ENCODE peak calls at places on chromosomes 7 and 10, in eight cellular contexts. One of them, this sample, is unnamed.
A peak's percentile ranks its signal among the peaks of the same experiment; 100 is the strongest.

GRCh38 chr7:131945313-131945831 is 388.9 kb upstream of the PODXL start:
- DNase-seq in kidney: peak; percentile 78
- DNase-seq in psoas muscle: peak; percentile 52
- DNase-seq in activated naive CD4-positive, alpha-beta T cell treated with anti-CD3 and anti-CD28 coated beads, Interleukin-2, amount 10 ng/mL, durations not matched to agents 7 days and 5 days: peak; percentile 61
- DNase-seq in suprapubic skin: peak; percentile 80
- DNase-seq in fibroblast of pulmonary artery: peak; percentile 29
- DNase-seq in mucosa of gallbladder: peak; percentile 31
- DNase-seq in GM12892: peak; percentile 49
- DNase-seq in this sample: peak; percentile 26

GRCh38 chr10:113563306-113564088 is 10.6 kb downstream of the HABP2 start:
- DNase-seq in suprapubic skin: peak; percentile 87
- DNase-seq in GM12892: peak; percentile 77
- DNase-seq in mucosa of gallbladder: peak; percentile 80
- DNase-seq in kidney: peak; percentile 89
- DNase-seq in fibroblast of pulmonary artery: peak; percentile 68
- DNase-seq in activated naive CD4-positive, alpha-beta T cell treated with anti-CD3 and anti-CD28 coated beads, Interleukin-2, amount 10 ng/mL, durations not matched to agents 7 days and 5 days: peak; percentile 79
- DNase-seq in psoas muscle: peak; percentile 73
- DNase-seq in this sample: peak; percentile 75

GRCh38 chr10:13991353-13991752 is 339.4 kb downstream of the FRMD4A start:
- DNase-seq in psoas muscle: no peak
- DNase-seq in mucosa of gallbladder: no peak
- DNase-seq in activated naive CD4-positive, alpha-beta T cell treated with anti-CD3 and anti-CD28 coated beads, Interleukin-2, amount 10 ng/mL, durations not matched to agents 7 days and 5 days: no peak
- DNase-seq in kidney: no peak
- DNase-seq in GM12892: no peak
- DNase-seq in fibroblast of pulmonary artery: no peak
- DNase-seq in suprapubic skin: no peak
- DNase-seq in this sample: no peak

GRCh38 chr10:48839809-48840679 is 99.6 kb downstream of the LRRC18 start:
- DNase-seq in GM12892: no peak
- DNase-seq in suprapubic skin: no peak
- DNase-seq in mucosa of gallbladder: no peak
- DNase-seq in psoas muscle: no peak
- DNase-seq in fibroblast of pulmonary artery: no peak
- DNase-seq in kidney: no peak
- DNase-seq in activated naive CD4-positive, alpha-beta T cell treated with anti-CD3 and anti-CD28 coated beads, Interleukin-2, amount 10 ng/mL, durations not matched to agents 7 days and 5 days: no peak
- DNase-seq in this sample: no peak

GRCh38 chr7:99105756-99106155 is 38.2 kb downstream of the SMURF1 start:
- DNase-seq in fibroblast of pulmonary artery: no peak
- DNase-seq in psoas muscle: no peak
- DNase-seq in suprapubic skin: no peak
- DNase-seq in kidney: no peak
- DNase-seq in mucosa of gallbladder: no peak
- DNase-seq in activated naive CD4-positive, alpha-beta T cell treated with anti-CD3 and anti-CD28 coated beads, Interleukin-2, amount 10 ng/mL, durations not matched to agents 7 days and 5 days: no peak
- DNase-seq in GM12892: no peak
- DNase-seq in this sample: no peak

GRCh38 chr7:149883452-149883861 is 9.7 kb downstream of the ATP6V0E2 start:
- DNase-seq in fibroblast of pulmonary artery: peak; percentile 51
- DNase-seq in psoas muscle: peak; percentile 58
- DNase-seq in mucosa of gallbladder: peak; percentile 63
- DNase-seq in suprapubic skin: no peak
- DNase-seq in kidney: peak; percentile 86
- DNase-seq in GM12892: peak; percentile 32
- DNase-seq in activated naive CD4-positive, alpha-beta T cell treated with anti-CD3 and anti-CD28 coated beads, Interleukin-2, amount 10 ng/mL, durations not matched to agents 7 days and 5 days: peak; percentile 77
- DNase-seq in this sample: peak; percentile 25

GRCh38 chr7:129417073-129417472 is 17.2 kb upstream of the STRIP2 start:
- DNase-seq in GM12892: no peak
- DNase-seq in psoas muscle: no peak
- DNase-seq in activated naive CD4-positive, alpha-beta T cell treated with anti-CD3 and anti-CD28 coated beads, Interleukin-2, amount 10 ng/mL, durations not matched to agents 7 days and 5 days: no peak
- DNase-seq in suprapubic skin: no peak
- DNase-seq in kidney: no peak
- DNase-seq in fibroblast of pulmonary artery: no peak
- DNase-seq in mucosa of gallbladder: no peak
- DNase-seq in this sample: no peak

GRCh38 chr7:44311561-44312495 is 13.6 kb downstream of the CAMK2B start:
- DNase-seq in activated naive CD4-positive, alpha-beta T cell treated with anti-CD3 and anti-CD28 coated beads, Interleukin-2, amount 10 ng/mL, durations not matched to agents 7 days and 5 days: no peak
- DNase-seq in mucosa of gallbladder: peak; percentile 7
- DNase-seq in GM12892: no peak
- DNase-seq in kidney: no peak
- DNase-seq in suprapubic skin: peak; percentile 57
- DNase-seq in psoas muscle: no peak
- DNase-seq in fibroblast of pulmonary artery: no peak
- DNase-seq in this sample: no peak

GRCh38 chr7:84058311-84059076 is 136.1 kb downstream of the SEMA3A start:
- DNase-seq in suprapubic skin: no peak
- DNase-seq in fibroblast of pulmonary artery: peak; percentile 30
- DNase-seq in mucosa of gallbladder: no peak
- DNase-seq in activated naive CD4-positive, alpha-beta T cell treated with anti-CD3 and anti-CD28 coated beads, Interleukin-2, amount 10 ng/mL, durations not matched to agents 7 days and 5 days: no peak
- DNase-seq in kidney: no peak
- DNase-seq in psoas muscle: no peak
- DNase-seq in GM12892: no peak
- DNase-seq in this sample: no peak

GRCh38 chr7:16421333-16422099 is at the start of gene CRPPA:
- DNase-seq in activated naive CD4-positive, alpha-beta T cell treated with anti-CD3 and anti-CD28 coated beads, Interleukin-2, amount 10 ng/mL, durations not matched to agents 7 days and 5 days: peak; percentile 50
- DNase-seq in kidney: peak; percentile 83
- DNase-seq in GM12892: no peak
- DNase-seq in fibroblast of pulmonary artery: peak; percentile 39
- DNase-seq in suprapubic skin: no peak
- DNase-seq in mucosa of gallbladder: peak; percentile 65
- DNase-seq in psoas muscle: peak; percentile 41
- DNase-seq in this sample: no peak

GRCh38 chr10:47047577-47048532 is 136.6 kb downstream of the PTPN20 start:
- DNase-seq in psoas muscle: peak; percentile 76
- DNase-seq in suprapubic skin: peak; percentile 86
- DNase-seq in activated naive CD4-positive, alpha-beta T cell treated with anti-CD3 and anti-CD28 coated beads, Interleukin-2, amount 10 ng/mL, durations not matched to agents 7 days and 5 days: peak; percentile 84
- DNase-seq in mucosa of gallbladder: peak; percentile 71
- DNase-seq in fibroblast of pulmonary artery: peak; percentile 82
- DNase-seq in kidney: peak; percentile 87
- DNase-seq in GM12892: peak; percentile 74
- DNase-seq in this sample: peak; percentile 70

GRCh38 chr7:47310020-47310419 is 271.9 kb downstream of the TNS3 start:
- DNase-seq in kidney: no peak
- DNase-seq in suprapubic skin: no peak
- DNase-seq in GM12892: no peak
- DNase-seq in psoas muscle: no peak
- DNase-seq in fibroblast of pulmonary artery: no peak
- DNase-seq in activated naive CD4-positive, alpha-beta T cell treated with anti-CD3 and anti-CD28 coated beads, Interleukin-2, amount 10 ng/mL, durations not matched to agents 7 days and 5 days: no peak
- DNase-seq in mucosa of gallbladder: no peak
- DNase-seq in this sample: no peak

GRCh38 chr7:14850039-14850438 is 52.5 kb downstream of the DGKB start:
- DNase-seq in suprapubic skin: no peak
- DNase-seq in GM12892: no peak
- DNase-seq in activated naive CD4-positive, alpha-beta T cell treated with anti-CD3 and anti-CD28 coated beads, Interleukin-2, amount 10 ng/mL, durations not matched to agents 7 days and 5 days: no peak
- DNase-seq in kidney: no peak
- DNase-seq in psoas muscle: no peak
- DNase-seq in mucosa of gallbladder: no peak
- DNase-seq in fibroblast of pulmonary artery: peak; percentile 19
- DNase-seq in this sample: no peak

This sample was measured in omental fat pad.